ENCODE peak calls at places on chromosome 17, in nine cellular contexts. I is tibial artery, T is IMR-90, P is astrocyte, N is Karpas-422, F is body of pancreas, U is pancreas, Q is cardiac muscle cell, Z is sigmoid colon. A is an unnamed sample. For H3K4me1 and H3K36me3, the result is how much of the 10 kb centered on the place peaks cover.

GRCh38 chr17:39001703-39002637 is 34.8 kb upstream of the FBXO47 start:
- DNase-seq in I (peak), T (peak), P (peak), N (no peak), F (peak), U (peak), Q (no peak), Z (peak), A (peak)

GRCh38 chr17:32269377-32269776 is 3.7 kb downstream of the RHBDL3 start:
- DNase-seq in I (no peak), T (no peak), P (no peak), N (no peak), F (no peak), U (no peak), Q (no peak), Z (no peak), A (no peak)

GRCh38 chr17:45177563-45177962 is 15.9 kb downstream of the HEXIM2 start:
- DNase-seq in I (no peak), T (no peak), P (no peak), N (no peak), F (no peak), U (no peak), Q (no peak), Z (no peak), A (no peak)

GRCh38 chr17:72683506-72684404 is 408.7 kb downstream of the SLC39A11 start:
- DNase-seq in I (peak), T (peak), P (peak), N (no peak), F (peak), U (peak), Q (peak), Z (no peak), A (peak)

GRCh38 chr17:49695698-49696232 is 12.0 kb downstream of the SLC35B1 start:
- DNase-seq in I (no peak), T (no peak), P (no peak), N (no peak), F (no peak), U (no peak), Q (no peak), Z (no peak), A (no peak)

GRCh38 chr17:43713494-43714162 is 45.0 kb downstream of the SOST start:
- DNase-seq in I (no peak), T (no peak), P (no peak), N (no peak), F (peak), U (peak), Q (peak), Z (no peak), A (peak)

GRCh38 chr17:78716814-78717393 is 65.2 kb downstream of the CYTH1 start:
- DNase-seq in I (peak), T (peak), P (no peak), N (no peak), F (peak), U (peak), Q (no peak), Z (peak), A (peak)

GRCh38 chr17:20089795-20090547 is 80.8 kb downstream of the SPECC1 start:
- DNase-seq in I (no peak), T (no peak), P (no peak), N (no peak), F (no peak), U (no peak), Q (no peak), Z (no peak), A (no peak)

GRCh38 chr17:72223816-72224215 is 103.0 kb downstream of the SOX9 start:
- DNase-seq in I (no peak), T (no peak), P (no peak), N (no peak), F (no peak), U (no peak), Q (no peak), Z (no peak), A (no peak)

GRCh38 chr17:80033840-80034239 is 1.8 kb downstream of the TBC1D16 start:
- DNase-seq in I (no peak), T (no peak), P (no peak), N (no peak), F (no peak), U (no peak), Q (no peak), Z (no peak), A (no peak)

GRCh38 chr17:60327122-60327869 is 64.6 kb downstream of the USP32 start:
- DNase-seq in I (no peak), T (no peak), P (no peak), N (no peak), F (no peak), U (no peak), Q (no peak), Z (no peak), A (no peak)

GRCh38 chr17:81884520-81884919 is 6.9 kb downstream of the ALYREF start:
- DNase-seq in I (peak), T (no peak), P (no peak), N (no peak), F (no peak), U (no peak), Q (no peak), Z (no peak), A (no peak)

GRCh38 chr17:67602974-67603373 is 114.8 kb upstream of the NOL11 start:
- DNase-seq in I (no peak), T (peak), P (peak), N (peak), F (peak), U (no peak), Q (peak), Z (no peak), A (peak)

GRCh38 chr17:5912927-5913565 is 157.1 kb upstream of the WSCD1 start:
- DNase-seq in I (no peak), T (no peak), P (no peak), N (no peak), F (no peak), U (no peak), Q (no peak), Z (no peak), A (no peak)

GRCh38 chr17:27283057-27283456 is 10.9 kb upstream of the WSB1 start:
- DNase-seq in I (no peak), T (no peak), P (no peak), N (peak), F (no peak), U (no peak), Q (no peak), Z (no peak), A (no peak)

GRCh38 chr17:62720126-62720850 is 87.8 kb downstream of the MARCHF10 start:
- DNase-seq in I (no peak), T (no peak), P (peak), N (peak), F (no peak), U (no peak), Q (no peak), Z (peak), A (no peak)

GRCh38 chr17:81514735-81515529 is 2.3 kb upstream of the ACTG1 start:
- DNase-seq in I (peak), T (peak), P (peak), N (peak), F (peak), U (peak), Q (peak), Z (peak), A (peak)

GRCh38 chr17:79836952-79837887 is 2.0 kb downstream of the CBX4 start:
- DNase-seq in I (peak), T (peak), P (peak), N (peak), F (peak), U (peak), Q (peak), Z (peak), A (peak)

GRCh38 chr17:37481001-37481665 is 8.6 kb upstream of the DUSP14 start:
- DNase-seq in I (no peak), T (no peak), P (no peak), N (no peak), F (no peak), U (no peak), Q (no peak), Z (no peak), A (no peak)

GRCh38 chr17:14768923-14769322 is 468.0 kb downstream of the HS3ST3B1 start:
- DNase-seq in I (no peak), T (no peak), P (no peak), N (no peak), F (no peak), U (no peak), Q (no peak), Z (no peak), A (no peak)

GRCh38 chr17:80545499-80545826 is 825 bp downstream of the RPTOR start:
- DNase-seq in I (no peak), T (no peak), P (no peak), N (no peak), F (no peak), U (no peak), Q (no peak), Z (peak), A (peak)

GRCh38 chr17:21286771-21287702 is 2.5 kb downstream of the MAP2K3 start:
- DNase-seq in I (no peak), T (no peak), P (no peak), N (no peak), F (peak), U (no peak), Q (no peak), Z (no peak), A (no peak)
- H3K4me1 ChIP-seq in I (half or more), T (under half), P (under half), N (half or more), F (half or more), U (under half), Q (under half), Z (under half), A (half or more)

GRCh38 chr17:778096-778495 is 4.0 kb downstream of the GLOD4 start:
- DNase-seq in I (no peak), T (no peak), P (no peak), N (no peak), F (no peak), U (no peak), Q (no peak), Z (peak), A (no peak)

GRCh38 chr17:784143-784542 is 2.0 kb downstream of the MRM3 start:
- DNase-seq in I (no peak), T (peak), P (no peak), N (no peak), F (no peak), U (no peak), Q (no peak), Z (no peak), A (no peak)

GRCh38 chr17:787641-788221 is 5.6 kb downstream of the MRM3 start:
- DNase-seq in I (peak), T (no peak), P (no peak), N (no peak), F (peak), U (peak), Q (no peak), Z (peak), A (no peak)

GRCh38 chr17:781920-782731 is at the start of the genes GLOD4 and MRM3:
- DNase-seq in I (peak), T (peak), P (peak), N (peak), F (peak), U (peak), Q (peak), Z (peak), A (peak)
- H3K36me3 ChIP-seq in I (under half), T (under half), P (under half), N (under half), F (under half), U (under half), Q (under half), Z (under half), A (under half)

DNA sequence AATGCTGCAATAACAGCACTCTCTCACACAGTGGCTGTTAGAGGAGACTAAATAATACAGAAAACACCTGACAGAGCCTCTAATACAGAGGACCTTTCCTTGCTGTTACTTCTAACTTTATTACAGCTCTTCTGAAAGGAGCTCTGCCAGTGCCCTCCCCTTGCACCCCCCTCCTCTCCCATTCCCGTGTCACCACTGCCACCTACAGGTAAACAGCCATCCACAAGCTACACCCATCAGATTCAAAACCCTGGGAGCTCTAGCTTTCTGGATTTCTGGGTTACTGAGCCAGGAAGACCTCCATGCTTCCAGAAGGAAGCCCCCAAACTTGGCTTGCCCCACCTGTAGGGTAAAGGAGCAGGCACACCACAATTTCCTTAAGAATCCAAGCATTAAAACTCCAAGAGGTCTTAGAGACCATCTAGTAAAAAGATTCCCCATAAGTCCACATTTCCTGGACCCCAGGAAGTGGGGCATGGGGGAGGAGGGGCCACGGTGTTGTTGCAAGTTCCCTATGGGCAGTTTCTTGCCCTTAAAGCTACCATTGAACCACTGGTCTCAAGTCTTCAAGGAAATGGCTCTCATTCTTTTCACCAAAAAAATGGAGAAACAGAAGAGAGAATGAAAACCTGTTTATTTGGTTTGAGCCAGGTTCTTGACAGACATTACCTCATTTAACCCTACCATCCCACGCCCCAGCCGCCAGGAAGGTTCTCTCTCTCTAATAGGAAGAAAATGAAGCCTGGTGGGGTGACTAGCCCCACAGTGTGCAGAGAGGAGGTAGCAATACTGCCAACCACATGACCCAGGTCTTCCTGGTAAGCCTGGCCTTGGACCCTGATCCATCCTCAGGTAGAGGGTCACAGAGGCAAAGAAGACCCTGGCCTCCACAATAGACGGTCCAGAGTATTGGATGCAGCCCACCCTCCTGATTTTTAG is 52.8 kb downstream of the TOM1L2 start:
- DNase-seq in I (peak), T (peak), P (peak), N (peak), F (peak), U (peak), Q (peak), Z (peak), A (peak)
- H3K4me1 ChIP-seq in I (under half), T (under half), P (under half), N (under half), F (under half), U (under half), Q (under half), Z (under half), A (under half)

DNA sequence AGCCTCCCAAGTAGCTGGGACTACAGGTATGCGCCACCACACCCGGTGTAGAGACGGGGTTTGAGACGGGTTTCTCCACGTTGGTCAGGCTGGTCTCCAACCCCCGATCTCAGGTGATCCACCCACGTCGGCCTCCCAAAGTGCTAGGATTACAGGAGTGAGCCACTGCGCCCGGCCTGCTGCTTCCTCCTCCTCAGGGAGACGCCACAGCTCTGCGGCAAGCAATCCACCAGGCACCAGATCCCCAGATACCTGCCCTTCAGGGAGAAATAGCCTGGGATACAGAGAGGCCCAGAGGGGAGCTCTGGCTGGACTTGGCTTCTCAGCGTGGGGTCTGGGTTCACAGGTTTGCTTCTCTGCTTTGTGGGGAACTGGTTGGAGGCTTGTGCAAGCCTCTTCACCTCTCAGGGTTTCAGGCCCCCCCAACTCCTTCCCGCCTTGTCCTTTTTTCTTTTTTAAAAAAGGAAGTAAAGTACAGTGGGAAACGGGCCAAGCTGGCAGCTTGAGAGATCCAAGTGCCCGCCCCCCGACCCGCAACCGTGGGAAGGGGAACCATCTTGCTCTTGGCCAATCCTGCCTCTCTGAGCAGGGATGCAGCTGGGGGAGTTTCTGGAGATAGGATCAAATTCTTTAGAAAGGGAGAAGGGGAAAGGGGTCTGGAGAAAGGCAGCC is 2.6 kb upstream of the SPHK1 start:
- DNase-seq in I (no peak), T (peak), P (no peak), N (peak), F (no peak), U (peak), Q (no peak), Z (no peak), A (no peak)
- H3K36me3 ChIP-seq in I (under half), T (under half), P (under half), N (under half), F (under half), U (under half), Q (under half), Z (under half), A (under half)

GRCh38 chr17:7237266-7237760 is 1.9 kb downstream of the PHF23 start:
- DNase-seq in I (no peak), T (no peak), P (no peak), N (no peak), F (no peak), U (no peak), Q (no peak), Z (no peak), A (no peak)

GRCh38 chr17:7234100-7235012 is at the start of gene DVL2:
- DNase-seq in I (peak), T (peak), P (peak), N (peak), F (peak), U (peak), Q (peak), Z (peak), A (peak)

GRCh38 chr17:7236808-7237207 is 2.4 kb downstream of the PHF23 start:
- DNase-seq in I (no peak), T (no peak), P (no peak), N (no peak), F (no peak), U (no peak), Q (no peak), Z (peak), A (no peak)

GRCh38 chr17:7237761-7238417 is 1.4 kb downstream of the PHF23 start:
- DNase-seq in I (peak), T (peak), P (no peak), N (peak), F (peak), U (peak), Q (peak), Z (peak), A (peak)

DNA sequence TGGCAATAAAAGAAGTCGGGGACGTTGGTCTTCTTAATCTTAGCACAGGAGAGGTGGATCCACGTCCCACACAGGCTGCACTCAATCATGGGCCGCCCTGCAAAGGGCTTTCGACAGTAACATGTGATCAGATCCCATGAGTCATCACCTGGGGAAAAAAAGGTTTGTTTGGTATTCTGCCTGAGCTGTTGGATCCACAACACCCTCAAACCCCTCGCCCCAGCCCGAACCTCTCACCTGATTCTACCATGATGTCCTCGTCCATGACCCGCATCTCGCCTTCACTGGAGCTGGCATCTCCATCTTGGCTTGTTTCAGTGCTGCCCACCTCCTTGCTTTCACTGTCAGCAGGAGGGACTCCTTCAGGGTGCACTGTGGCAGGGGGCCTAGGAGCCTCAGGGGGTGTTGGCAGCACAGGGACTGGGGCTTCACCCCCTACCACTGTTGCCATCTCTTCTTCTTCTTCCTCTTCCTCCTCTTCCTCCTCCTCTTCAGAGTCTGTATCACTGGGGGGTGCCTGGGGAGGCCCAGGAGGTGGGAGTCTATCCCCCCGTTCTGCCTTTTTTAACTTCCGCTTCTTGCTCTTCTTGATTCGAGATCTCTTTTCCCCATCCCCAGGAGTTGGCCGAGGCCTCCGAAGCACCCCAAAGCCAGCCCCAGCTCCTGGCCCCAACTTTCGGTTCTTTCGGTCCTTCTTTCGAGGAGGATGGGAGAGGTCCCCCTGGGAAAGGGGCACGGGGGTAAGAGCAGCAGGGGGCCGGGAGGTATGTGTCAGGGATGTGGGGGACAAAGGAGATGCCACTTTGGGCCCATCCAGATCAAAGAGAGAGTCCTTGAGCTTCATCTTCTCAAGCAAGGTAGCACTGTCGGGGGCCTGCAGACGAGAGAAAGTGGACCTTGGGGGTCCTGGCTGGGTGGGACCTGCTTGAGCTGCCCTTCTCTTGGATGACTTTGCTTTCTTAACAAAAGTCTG is 1.7 kb upstream of the DVL2 start:
- DNase-seq in I (no peak), T (peak), P (peak), N (no peak), F (no peak), U (peak), Q (no peak), Z (peak), A (peak)
- H3K4me1 ChIP-seq in I (half or more), T (under half), P (under half), N (half or more), F (half or more), U (under half), Q (under half), Z (under half), A (half or more)

DNA sequence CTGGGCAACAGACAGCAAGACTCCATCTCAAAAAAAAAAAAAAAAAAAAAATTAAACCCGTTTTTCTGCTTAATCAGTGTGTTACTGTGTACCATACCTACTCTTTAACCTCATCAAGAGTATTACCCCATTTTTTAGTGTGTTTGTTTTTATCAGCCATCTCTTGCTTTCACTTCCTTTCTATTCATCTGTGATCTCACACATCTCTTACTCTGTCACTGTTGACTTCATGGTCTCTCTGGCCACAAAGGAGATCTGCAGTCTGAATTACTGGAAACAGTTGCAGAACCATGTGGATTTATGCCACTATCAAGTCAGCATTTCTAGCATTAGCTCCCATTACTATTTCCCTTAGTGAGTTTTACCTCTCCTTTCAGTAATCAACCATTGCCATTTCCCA is 20.0 kb downstream of the NDEL1 start:
- DNase-seq in I (no peak), T (no peak), P (no peak), N (no peak), F (no peak), U (no peak), Q (no peak), Z (no peak), A (no peak)
- H3K36me3 ChIP-seq in I (half or more), T (half or more), P (half or more), N (half or more), F (under half), U (under half), Q (half or more), Z (half or more), A (half or more)